ENCODE peak calls at places on chromosomes 7 and 10, in four cellular contexts. One of them, this sample, is unnamed.
A peak's percentile ranks its signal among the peaks of the same experiment; 100 is the strongest.

GRCh38 chr7:2724453-2725177 is 36.6 kb downstream of the AMZ1 start:
- DNase-seq in HT-29: no peak
- DNase-seq in osteocyte: no peak
- DNase-seq in activated gamma-delta T cell treated with anti-CD3 and anti-CD28 coated beads, Interleukin-2, amount 50 U/mL, for 16 hours: no peak
- DNase-seq in this sample: no peak

GRCh38 chr7:102991540-102992214 is 78.9 kb downstream of the LRRC17 start:
- DNase-seq in osteocyte: no peak
- DNase-seq in activated gamma-delta T cell treated with anti-CD3 and anti-CD28 coated beads, Interleukin-2, amount 50 U/mL, for 16 hours: no peak
- DNase-seq in HT-29: peak; percentile 95
- DNase-seq in this sample: no peak

GRCh38 chr10:52782554-52782953 is 10.0 kb upstream of the MBL2 start:
- DNase-seq in osteocyte: no peak
- DNase-seq in activated gamma-delta T cell treated with anti-CD3 and anti-CD28 coated beads, Interleukin-2, amount 50 U/mL, for 16 hours: no peak
- DNase-seq in HT-29: no peak
- DNase-seq in this sample: no peak

GRCh38 chr10:73838008-73838567 is 26.7 kb upstream of the NDST2 start:
- DNase-seq in osteocyte: no peak
- DNase-seq in HT-29: no peak
- DNase-seq in activated gamma-delta T cell treated with anti-CD3 and anti-CD28 coated beads, Interleukin-2, amount 50 U/mL, for 16 hours: no peak
- DNase-seq in this sample: no peak

GRCh38 chr7:3399858-3400257 is 98.8 kb downstream of the SDK1 start:
- DNase-seq in osteocyte: no peak
- DNase-seq in HT-29: peak; percentile 65
- DNase-seq in activated gamma-delta T cell treated with anti-CD3 and anti-CD28 coated beads, Interleukin-2, amount 50 U/mL, for 16 hours: no peak
- DNase-seq in this sample: no peak

GRCh38 chr7:16991551-16991950 is 109.8 kb upstream of the AGR3 start:
- DNase-seq in HT-29: peak; percentile 57
- DNase-seq in osteocyte: no peak
- DNase-seq in activated gamma-delta T cell treated with anti-CD3 and anti-CD28 coated beads, Interleukin-2, amount 50 U/mL, for 16 hours: no peak
- DNase-seq in this sample: no peak

GRCh38 chr7:24152356-24152755 is 131.6 kb upstream of the NPY start:
- DNase-seq in HT-29: no peak
- DNase-seq in osteocyte: no peak
- DNase-seq in activated gamma-delta T cell treated with anti-CD3 and anti-CD28 coated beads, Interleukin-2, amount 50 U/mL, for 16 hours: no peak
- DNase-seq in this sample: no peak

GRCh38 chr7:141754939-141755338 is 9.0 kb upstream of the TAS2R3 start:
- DNase-seq in activated gamma-delta T cell treated with anti-CD3 and anti-CD28 coated beads, Interleukin-2, amount 50 U/mL, for 16 hours: no peak
- DNase-seq in osteocyte: no peak
- DNase-seq in HT-29: peak; percentile 54
- DNase-seq in this sample: no peak

GRCh38 chr10:60446855-60447254 is 57.2 kb upstream of the ANK3 start:
- DNase-seq in osteocyte: no peak
- DNase-seq in activated gamma-delta T cell treated with anti-CD3 and anti-CD28 coated beads, Interleukin-2, amount 50 U/mL, for 16 hours: no peak
- DNase-seq in HT-29: peak; percentile 41
- DNase-seq in this sample: no peak